ENCODE peak calls at places on chromosomes 6 and 20, in eight cellular contexts. One of them, this sample, is unnamed.

GRCh38 chr20:41387433-41387832 is 20.8 kb upstream of the EMILIN3 start:
- DNase-seq in cardiac fibroblast: no peak
- DNase-seq in lower lobe of right lung: peak; percentile 35
- DNase-seq in non-pigmented ciliary epithelial cell: no peak
- DNase-seq in GM06990: no peak
- DNase-seq in pancreas: no peak
- DNase-seq in activated CD4-positive, alpha-beta T cell treated with anti-CD3 and anti-CD28 coated beads, Interleukin-2, amount 50 U/mL, for 1 hour: no peak
- DNase-seq in NCI-H1694 treated with DMSO at 0.1 percent for 48 hours: no peak
- DNase-seq in this sample: no peak

GRCh38 chr6:45959534-45960195 is 56.0 kb downstream of the CLIC5 start:
- DNase-seq in cardiac fibroblast: peak; percentile 43
- DNase-seq in lower lobe of right lung: no peak
- DNase-seq in non-pigmented ciliary epithelial cell: no peak
- DNase-seq in GM06990: no peak
- DNase-seq in pancreas: no peak
- DNase-seq in activated CD4-positive, alpha-beta T cell treated with anti-CD3 and anti-CD28 coated beads, Interleukin-2, amount 50 U/mL, for 1 hour: no peak
- DNase-seq in NCI-H1694 treated with DMSO at 0.1 percent for 48 hours: no peak
- DNase-seq in this sample: no peak

GRCh38 chr6:39861663-39862062 is 69.5 kb downstream of the DAAM2 start:
- DNase-seq in cardiac fibroblast: no peak
- DNase-seq in lower lobe of right lung: no peak
- DNase-seq in non-pigmented ciliary epithelial cell: no peak
- DNase-seq in GM06990: no peak
- DNase-seq in pancreas: no peak
- DNase-seq in activated CD4-positive, alpha-beta T cell treated with anti-CD3 and anti-CD28 coated beads, Interleukin-2, amount 50 U/mL, for 1 hour: no peak
- DNase-seq in NCI-H1694 treated with DMSO at 0.1 percent for 48 hours: no peak
- DNase-seq in this sample: no peak

GRCh38 chr6:149942461-149942829 is 631 bp downstream of the ULBP2 start:
- DNase-seq in cardiac fibroblast: no peak
- DNase-seq in lower lobe of right lung: no peak
- DNase-seq in non-pigmented ciliary epithelial cell: no peak
- DNase-seq in GM06990: no peak
- DNase-seq in pancreas: no peak
- DNase-seq in activated CD4-positive, alpha-beta T cell treated with anti-CD3 and anti-CD28 coated beads, Interleukin-2, amount 50 U/mL, for 1 hour: no peak
- DNase-seq in NCI-H1694 treated with DMSO at 0.1 percent for 48 hours: no peak
- DNase-seq in this sample: no peak

GRCh38 chr20:25076731-25077609 is 5.0 kb downstream of the VSX1 start:
- DNase-seq in cardiac fibroblast: peak; percentile 32
- DNase-seq in lower lobe of right lung: no peak
- DNase-seq in non-pigmented ciliary epithelial cell: no peak
- DNase-seq in GM06990: no peak
- DNase-seq in pancreas: peak; percentile 46
- DNase-seq in activated CD4-positive, alpha-beta T cell treated with anti-CD3 and anti-CD28 coated beads, Interleukin-2, amount 50 U/mL, for 1 hour: peak; percentile 25
- DNase-seq in NCI-H1694 treated with DMSO at 0.1 percent for 48 hours: peak; percentile 88
- DNase-seq in this sample: no peak

GRCh38 chr20:3222635-3223600 is 13.6 kb downstream of the ITPA start:
- DNase-seq in cardiac fibroblast: no peak
- DNase-seq in lower lobe of right lung: no peak
- DNase-seq in non-pigmented ciliary epithelial cell: no peak
- DNase-seq in GM06990: peak; percentile 54
- DNase-seq in pancreas: no peak
- DNase-seq in activated CD4-positive, alpha-beta T cell treated with anti-CD3 and anti-CD28 coated beads, Interleukin-2, amount 50 U/mL, for 1 hour: peak; percentile 18
- DNase-seq in NCI-H1694 treated with DMSO at 0.1 percent for 48 hours: peak; percentile 34
- DNase-seq in this sample: no peak

GRCh38 chr6:135555550-135555949 is 58.0 kb upstream of the AHI1 start:
- DNase-seq in cardiac fibroblast: no peak
- DNase-seq in lower lobe of right lung: no peak
- DNase-seq in non-pigmented ciliary epithelial cell: no peak
- DNase-seq in GM06990: peak; percentile 17
- DNase-seq in pancreas: no peak
- DNase-seq in activated CD4-positive, alpha-beta T cell treated with anti-CD3 and anti-CD28 coated beads, Interleukin-2, amount 50 U/mL, for 1 hour: no peak
- DNase-seq in NCI-H1694 treated with DMSO at 0.1 percent for 48 hours: no peak
- DNase-seq in this sample: no peak

GRCh38 chr20:31839782-31840487 is 5.5 kb downstream of the FOXS1 start:
- DNase-seq in cardiac fibroblast: peak; percentile 43
- DNase-seq in lower lobe of right lung: no peak
- DNase-seq in non-pigmented ciliary epithelial cell: no peak
- DNase-seq in GM06990: no peak
- DNase-seq in pancreas: no peak
- DNase-seq in activated CD4-positive, alpha-beta T cell treated with anti-CD3 and anti-CD28 coated beads, Interleukin-2, amount 50 U/mL, for 1 hour: no peak
- DNase-seq in NCI-H1694 treated with DMSO at 0.1 percent for 48 hours: no peak
- DNase-seq in this sample: no peak

GRCh38 chr6:54903884-54904283 is 57.3 kb downstream of the FAM83B start:
- DNase-seq in cardiac fibroblast: no peak
- DNase-seq in lower lobe of right lung: no peak
- DNase-seq in non-pigmented ciliary epithelial cell: no peak
- DNase-seq in GM06990: no peak
- DNase-seq in pancreas: no peak
- DNase-seq in activated CD4-positive, alpha-beta T cell treated with anti-CD3 and anti-CD28 coated beads, Interleukin-2, amount 50 U/mL, for 1 hour: no peak
- DNase-seq in NCI-H1694 treated with DMSO at 0.1 percent for 48 hours: no peak
- DNase-seq in this sample: no peak

GRCh38 chr6:16947461-16948159 is 154.2 kb upstream of the STMND1 start:
- DNase-seq in cardiac fibroblast: peak; percentile 66
- DNase-seq in lower lobe of right lung: no peak
- DNase-seq in non-pigmented ciliary epithelial cell: peak; percentile 77
- DNase-seq in GM06990: no peak
- DNase-seq in pancreas: no peak
- DNase-seq in activated CD4-positive, alpha-beta T cell treated with anti-CD3 and anti-CD28 coated beads, Interleukin-2, amount 50 U/mL, for 1 hour: no peak
- DNase-seq in NCI-H1694 treated with DMSO at 0.1 percent for 48 hours: no peak
- DNase-seq in this sample: peak; percentile 100

GRCh38 chr6:94045473-94045872 is 626.1 kb upstream of the EPHA7 start:
- DNase-seq in cardiac fibroblast: no peak
- DNase-seq in lower lobe of right lung: no peak
- DNase-seq in non-pigmented ciliary epithelial cell: no peak
- DNase-seq in GM06990: no peak
- DNase-seq in pancreas: no peak
- DNase-seq in activated CD4-positive, alpha-beta T cell treated with anti-CD3 and anti-CD28 coated beads, Interleukin-2, amount 50 U/mL, for 1 hour: no peak
- DNase-seq in NCI-H1694 treated with DMSO at 0.1 percent for 48 hours: no peak
- DNase-seq in this sample: no peak

GRCh38 chr6:160431231-160431630 is 83.1 kb downstream of the SLC22A3 start:
- DNase-seq in cardiac fibroblast: peak; percentile 99
- DNase-seq in lower lobe of right lung: no peak
- DNase-seq in non-pigmented ciliary epithelial cell: no peak
- DNase-seq in GM06990: no peak
- DNase-seq in pancreas: no peak
- DNase-seq in activated CD4-positive, alpha-beta T cell treated with anti-CD3 and anti-CD28 coated beads, Interleukin-2, amount 50 U/mL, for 1 hour: no peak
- DNase-seq in NCI-H1694 treated with DMSO at 0.1 percent for 48 hours: no peak
- DNase-seq in this sample: peak; percentile 100

GRCh38 chr6:158972241-158973233 is 27.5 kb downstream of the RSPH3 start:
- DNase-seq in cardiac fibroblast: peak; percentile 80
- DNase-seq in lower lobe of right lung: no peak
- DNase-seq in non-pigmented ciliary epithelial cell: peak; percentile 26
- DNase-seq in GM06990: no peak
- DNase-seq in pancreas: no peak
- DNase-seq in activated CD4-positive, alpha-beta T cell treated with anti-CD3 and anti-CD28 coated beads, Interleukin-2, amount 50 U/mL, for 1 hour: no peak
- DNase-seq in NCI-H1694 treated with DMSO at 0.1 percent for 48 hours: peak; percentile 73
- DNase-seq in this sample: peak; percentile 83